ENCODE peak calls at places on chromosomes 7 and 10, in seven cellular contexts. G, P, W, T, D, L and Q are unnamed samples.

GRCh38 chr7:7489546-7489945 is 46.1 kb downstream of the COL28A1 start:
- DNase-seq in L (no peak), T (no peak), W (no peak), P (no peak), D (no peak), G (no peak), Q (no peak)

GRCh38 chr7:726854-727103 is 280 bp downstream of the DNAAF5 start:
- DNase-seq in W (no peak), L (no peak), D (no peak), G (no peak), P (no peak), T (no peak), Q (no peak)

GRCh38 chr7:12386237-12386839 is 17.3 kb downstream of the VWDE start:
- DNase-seq in P (no peak), W (no peak), L (no peak), D (no peak), T (no peak), G (peak; percentile 25), Q (no peak)

GRCh38 chr7:44147026-44147881 is 6.1 kb upstream of the MYL7 start:
- DNase-seq in L (no peak), T (no peak), P (no peak), G (peak; percentile 22), W (no peak), D (peak; percentile 54), Q (no peak)

GRCh38 chr7:116633131-116633988 is 38.6 kb upstream of the MET start:
- DNase-seq in T (no peak), W (peak; percentile 50), G (no peak), L (peak; percentile 72), D (peak; percentile 79), P (no peak), Q (no peak)

GRCh38 chr7:43313628-43314378 is 201.4 kb downstream of the HECW1 start:
- DNase-seq in G (no peak), P (no peak), D (no peak), T (no peak), W (no peak), L (no peak), Q (no peak)

GRCh38 chr7:95190515-95190914 is 133.8 kb downstream of the PON1 start:
- DNase-seq in D (no peak), G (no peak), T (no peak), W (no peak), L (peak; percentile 19), P (no peak), Q (no peak)

GRCh38 chr7:104137971-104138370 is 69.8 kb downstream of the ORC5 start:
- DNase-seq in G (peak; percentile 34), P (peak; percentile 34), L (peak; percentile 52), W (peak; percentile 5), T (no peak), D (no peak), Q (no peak)

GRCh38 chr10:90587081-90587491 is 270.8 kb downstream of the HTR7 start:
- DNase-seq in G (no peak), W (peak; percentile 16), P (peak; percentile 26), L (peak; percentile 62), D (no peak), T (no peak), Q (no peak)

GRCh38 chr7:24138366-24138765 is 145.6 kb upstream of the NPY start:
- DNase-seq in W (no peak), T (no peak), L (no peak), D (no peak), G (no peak), P (no peak), Q (no peak)

GRCh38 chr10:24255115-24255895 is 46.4 kb downstream of the KIAA1217 start:
- DNase-seq in W (no peak), G (peak; percentile 68), P (no peak), D (no peak), L (no peak), T (no peak), Q (no peak)

GRCh38 chr10:112680586-112680985 is 233.6 kb downstream of the VTI1A start:
- DNase-seq in G (no peak), D (no peak), T (no peak), P (no peak), W (no peak), L (no peak), Q (no peak)

GRCh38 chr10:77715081-77715480 is 77.5 kb upstream of the KCNMA1 start:
- DNase-seq in D (no peak), P (no peak), G (no peak), T (no peak), W (no peak), L (no peak), Q (no peak)
- TF ChIP-seq CTCF in D (no peak), P (no peak), G (peak; percentile 22), T (peak; percentile 14), W (peak; percentile 21), L (no peak), Q (no peak)

GRCh38 chr7:70736715-70737460 is 395.1 kb upstream of the GALNT17 start:
- DNase-seq in T (no peak), W (peak; percentile 52), G (no peak), L (peak; percentile 69), P (peak; percentile 39), D (no peak), Q (no peak)
- H3K4me3 ChIP-seq in T (no peak overlapping the region), W (peak overlapping the region; percentile 14), G (no peak overlapping the region), L (peak overlapping the region; percentile 56), P (peak overlapping the region; percentile 20), D (peak overlapping the region; percentile 45), Q (no peak overlapping the region)

GRCh38 chr7:101691822-101692384 is 62.8 kb upstream of the MYL10 start:
- DNase-seq in W (peak; percentile 48), D (no peak), T (peak; percentile 64), L (no peak), P (no peak), G (peak; percentile 35), Q (peak; percentile 17)
- TF ChIP-seq CTCF in W (peak; percentile 31), D (no peak), T (no peak), L (no peak), P (no peak), G (no peak), Q (no peak)

DNA sequence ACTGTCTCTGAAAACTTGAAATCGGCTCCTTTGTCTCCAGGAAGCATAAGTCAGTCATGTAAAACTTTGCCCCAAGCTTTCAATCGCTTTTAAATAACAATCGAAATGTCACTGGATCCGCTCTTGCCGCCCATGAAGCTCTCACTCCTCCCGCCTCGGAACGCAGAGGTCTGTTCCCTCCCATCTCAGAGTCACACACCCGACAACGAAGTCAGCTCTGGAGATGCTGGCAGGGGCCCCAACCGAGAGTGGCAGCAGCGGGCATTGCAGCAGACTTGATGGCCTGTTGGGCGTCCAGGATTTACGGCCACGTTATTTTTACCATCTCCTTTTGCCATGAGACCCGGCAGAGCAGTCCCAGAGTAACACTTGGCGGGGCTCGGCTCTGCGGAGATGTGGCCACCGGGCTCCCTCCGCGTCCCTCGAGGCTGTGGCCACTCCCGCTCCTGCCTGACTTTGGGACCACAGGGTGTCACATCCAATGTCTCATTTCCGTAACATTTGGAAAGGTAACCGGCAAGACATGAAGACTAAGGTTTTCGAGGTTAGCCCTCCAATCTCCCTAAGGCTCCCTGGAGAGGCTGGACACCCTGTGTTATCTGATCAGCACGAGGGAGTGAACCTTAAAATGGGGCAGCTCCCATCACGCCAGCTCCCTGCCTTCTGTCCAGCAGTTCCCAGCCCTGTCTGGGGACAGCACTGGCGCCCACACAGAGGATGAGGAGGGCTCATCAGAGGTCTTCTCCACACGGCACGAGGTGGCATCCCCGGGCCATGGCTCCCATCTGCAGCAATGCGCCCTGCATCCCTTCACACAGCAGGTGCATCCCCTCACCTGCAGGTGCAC is 62.8 kb upstream of the ADGRA1 start:
- DNase-seq in D (no peak), G (peak; percentile 31), W (no peak), P (no peak), T (no peak), L (no peak), Q (no peak)
- H3K4me3 ChIP-seq in D (no peak overlapping the region), G (no peak overlapping the region), W (no peak overlapping the region), P (no peak overlapping the region), T (no peak overlapping the region), L (no peak overlapping the region), Q (no peak overlapping the region)

GRCh38 chr10:16521311-16522016 is at the start of gene C1QL3:
- DNase-seq in W (no peak), D (no peak), G (peak; percentile 71), L (peak; percentile 40), T (no peak), P (no peak), Q (peak; percentile 16)

GRCh38 chr10:16519250-16519907 is 2.3 kb downstream of the C1QL3 start:
- DNase-seq in D (no peak), L (no peak), P (no peak), T (no peak), W (no peak), G (peak; percentile 30), Q (peak; percentile 61)

GRCh38 chr10:16519908-16520861 is 1.5 kb downstream of the C1QL3 start:
- DNase-seq in G (peak; percentile 35), T (no peak), W (no peak), D (no peak), L (no peak), P (no peak), Q (peak; percentile 57)

GRCh38 chr10:16518822-16519221 is 2.9 kb downstream of the C1QL3 start:
- DNase-seq in W (no peak), G (no peak), P (no peak), T (no peak), L (peak; percentile 26), D (no peak), Q (no peak)

DNA sequence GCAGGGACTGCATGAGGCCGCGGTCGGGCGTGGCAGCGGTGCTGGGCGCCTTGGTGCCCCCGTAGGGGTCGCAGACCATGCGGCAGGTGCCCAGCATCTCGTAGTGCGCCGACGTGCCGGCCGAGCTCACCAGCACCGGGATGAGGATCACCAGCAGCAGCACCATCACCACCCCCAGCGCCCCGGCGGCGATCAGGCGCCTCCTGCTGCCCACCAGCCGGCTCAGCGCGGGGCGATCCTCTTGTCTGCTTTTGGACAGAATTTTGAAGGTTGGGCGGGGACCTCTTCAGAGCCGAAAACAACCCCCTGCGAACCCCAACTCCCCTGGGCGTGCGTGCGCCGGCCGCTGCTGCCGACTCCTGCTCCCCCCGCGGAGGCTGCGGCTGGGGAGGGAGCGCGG is 779 bp downstream of the C1QL3 start:
- DNase-seq in W (no peak), T (no peak), D (peak; percentile 53), L (peak; percentile 26), G (peak; percentile 67), P (no peak), Q (peak; percentile 74)
- TF ChIP-seq CTCF in W (peak; percentile 57), T (no peak), D (no peak), L (peak; percentile 46), G (peak; percentile 45), P (peak; percentile 52), Q (no peak)

DNA sequence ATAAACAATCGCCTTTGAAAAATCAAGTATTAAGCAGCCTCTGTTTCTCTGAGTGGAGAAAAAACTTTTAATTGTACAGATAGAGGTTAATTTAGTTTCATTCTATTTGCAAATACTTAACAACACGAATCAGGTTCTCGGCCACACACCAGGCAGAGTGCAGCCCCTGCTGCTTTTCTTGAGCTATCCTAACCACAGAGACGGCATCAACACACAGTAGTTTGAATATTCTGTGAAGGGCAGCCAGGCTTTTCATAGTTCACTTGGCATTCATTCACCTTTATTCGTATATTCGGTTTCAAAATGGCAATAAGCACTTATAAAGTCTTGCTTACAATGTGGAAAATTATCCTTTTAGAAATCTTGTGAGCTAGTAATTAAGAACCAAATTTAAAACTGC is 5.7 kb downstream of the ADARB2 start:
- DNase-seq in D (no peak), G (no peak), T (no peak), W (no peak), L (no peak), P (no peak), Q (no peak)
- H3K4me3 ChIP-seq in D (no peak overlapping the region), G (no peak overlapping the region), T (no peak overlapping the region), W (no peak overlapping the region), L (no peak overlapping the region), P (no peak overlapping the region), Q (no peak overlapping the region)

GRCh38 chr10:101901340-101901739 is 57.7 kb upstream of the KCNIP2 start:
- DNase-seq in L (no peak), P (no peak), D (no peak), T (no peak), W (no peak), G (peak; percentile 55), Q (no peak)
- TF ChIP-seq CTCF in L (no peak), P (no peak), D (no peak), T (no peak), W (no peak), G (peak; percentile 2), Q (no peak)